ENCODE peak calls at places on chromosomes 5 and 9, in five cellular contexts. R, Z, B, G and Q are unnamed samples.

GRCh38 chr5:134738963-134739661 is 764 bp downstream of the CAMLG start:
- DNase-seq in R (no peak), Z (peak; percentile 56), B (no peak), G (no peak), Q (no peak)

GRCh38 chr5:54612711-54613110 is 95.2 kb downstream of the SNX18 start:
- DNase-seq in R (no peak), Z (no peak), B (no peak), G (no peak), Q (no peak)

GRCh38 chr5:175652741-175653663 is 4.9 kb upstream of the HRH2 start:
- DNase-seq in R (no peak), Z (peak; percentile 74), B (no peak), G (no peak), Q (no peak)

GRCh38 chr5:35464757-35465156 is 152.9 kb upstream of the SPEF2 start:
- DNase-seq in R (no peak), Z (no peak), B (no peak), G (no peak), Q (no peak)

GRCh38 chr5:175709276-175709781 is 51.5 kb downstream of the HRH2 start:
- DNase-seq in R (no peak), Z (no peak), B (no peak), G (no peak), Q (no peak)

GRCh38 chr5:169567079-169567478 is 16.5 kb upstream of the SPDL1 start:
- DNase-seq in R (no peak), Z (peak; percentile 9), B (no peak), G (no peak), Q (no peak)

GRCh38 chr5:68252678-68253520 is 37.3 kb downstream of the PIK3R1 start:
- DNase-seq in R (no peak), Z (peak; percentile 69), B (peak; percentile 11), G (peak; percentile 56), Q (peak; percentile 40)

GRCh38 chr5:109177782-109178181 is 232.0 kb downstream of the PJA2 start:
- DNase-seq in R (no peak), Z (no peak), B (no peak), G (no peak), Q (no peak)

GRCh38 chr5:119864286-119864685 is 234.9 kb downstream of the FAM170A start:
- DNase-seq in R (no peak), Z (no peak), B (no peak), G (no peak), Q (no peak)

GRCh38 chr9:127970401-127971313 is 10.1 kb downstream of the EEIG1 start:
- DNase-seq in R (no peak), Z (no peak), B (no peak), G (no peak), Q (no peak)

GRCh38 chr5:134100283-134101011 is 14.0 kb upstream of the TCF7 start:
- DNase-seq in R (no peak), Z (no peak), B (peak; percentile 80), G (no peak), Q (no peak)

GRCh38 chr9:135268981-135269380 is 181.5 kb downstream of the OLFM1 start:
- DNase-seq in R (no peak), Z (no peak), B (no peak), G (no peak), Q (no peak)

GRCh38 chr5:175813943-175814630 is 57.3 kb upstream of the CPLX2 start:
- DNase-seq in R (no peak), Z (no peak), B (no peak), G (no peak), Q (no peak)

GRCh38 chr9:28443461-28443860 is 870.2 kb upstream of the C9orf72 start:
- DNase-seq in R (no peak), Z (no peak), B (no peak), G (no peak), Q (no peak)

GRCh38 chr5:88281322-88281721 is 12.7 kb upstream of the TMEM161B start:
- DNase-seq in R (no peak), Z (no peak), B (no peak), G (no peak), Q (no peak)

GRCh38 chr5:132378580-132378979 is 9.1 kb downstream of the SLC22A5 start:
- DNase-seq in R (no peak), Z (no peak), B (no peak), G (no peak), Q (no peak)

GRCh38 chr9:81562221-81563019 is 126.9 kb downstream of the TLE1 start:
- DNase-seq in R (no peak), Z (peak; percentile 67), B (peak; percentile 58), G (no peak), Q (no peak)

GRCh38 chr5:91168859-91169258 is 214.3 kb downstream of the ARRDC3 start:
- DNase-seq in R (no peak), Z (no peak), B (no peak), G (no peak), Q (no peak)

GRCh38 chr9:89850633-89851325 is 246.0 kb downstream of the GADD45G start:
- DNase-seq in R (peak; percentile 53), Z (peak; percentile 27), B (no peak), G (no peak), Q (no peak)